ENCODE peak calls at places on chromosomes 11 and 22, in nine cellular contexts. F, U, R, K, V, C, B, M and H are unnamed samples.
A peak's percentile ranks its signal among the peaks of the same experiment; 100 is the strongest.

GRCh38 chr11:111310088-111310487 is 11.7 kb downstream of the POU2AF3 start:
- DNase-seq in K (peak; percentile 80), F (peak; percentile 49), R (no peak), V (no peak), U (no peak), C (no peak), M (no peak), B (peak; percentile 76), H (no peak)

GRCh38 chr11:9862981-9863380 is 199.1 kb downstream of the SWAP70 start:
- DNase-seq in F (no peak), R (no peak), C (no peak), K (no peak), U (peak; percentile 3), M (no peak), V (no peak), B (no peak), H (no peak)

GRCh38 chr11:45924036-45924915 is 1.8 kb downstream of the LARGE2 start:
- DNase-seq in F (no peak), B (no peak), K (no peak), R (no peak), U (no peak), C (no peak), V (no peak), M (no peak), H (no peak)

GRCh38 chr11:35111171-35112055 is 27.6 kb upstream of the CD44 start:
- DNase-seq in F (no peak), C (no peak), M (no peak), V (no peak), K (no peak), R (no peak), B (no peak), U (no peak), H (no peak)

GRCh38 chr11:112279901-112280267 is 19.2 kb upstream of the PLET1 start:
- DNase-seq in R (peak; percentile 67), M (peak; percentile 82), C (peak; percentile 77), K (peak; percentile 42), B (no peak), U (peak; percentile 76), F (peak; percentile 81), V (peak; percentile 31), H (peak; percentile 45)

GRCh38 chr11:66543263-66544107 is 2.4 kb downstream of the ZDHHC24 start:
- DNase-seq in F (no peak), U (peak; percentile 63), B (no peak), M (peak; percentile 34), V (no peak), R (peak; percentile 28), K (no peak), C (no peak), H (no peak)

GRCh38 chr22:44891293-44891747 is 118.5 kb downstream of the PHF21B start:
- DNase-seq in F (no peak), R (no peak), M (no peak), C (no peak), K (no peak), B (no peak), U (no peak), V (no peak), H (no peak)

GRCh38 chr11:17479284-17480214 is 2.9 kb upstream of the ABCC8 start:
- DNase-seq in M (peak; percentile 42), B (peak; percentile 24), R (no peak), U (peak; percentile 65), V (no peak), K (no peak), C (peak; percentile 76), F (peak; percentile 44), H (no peak)

GRCh38 chr22:35839811-35840739 is 122.4 kb downstream of the APOL5 start:
- DNase-seq in V (peak; percentile 53), B (peak; percentile 88), R (no peak), K (peak; percentile 82), F (peak; percentile 93), M (peak; percentile 73), U (peak; percentile 83), C (peak; percentile 92), H (peak; percentile 42)

GRCh38 chr11:11552688-11553087 is 69.1 kb downstream of the GALNT18 start:
- DNase-seq in V (no peak), U (no peak), M (no peak), C (no peak), F (no peak), R (no peak), B (no peak), K (no peak), H (no peak)

GRCh38 chr11:35163707-35164496 is 24.9 kb downstream of the CD44 start:
- DNase-seq in M (no peak), K (no peak), B (no peak), U (no peak), C (no peak), V (no peak), F (no peak), R (no peak), H (no peak)